ENCODE peak calls at places on chromosome 21, in five cellular contexts. One of them, this sample, is unnamed.

GRCh38 chr21:39788383-39788782 is 43.4 kb downstream of the IGSF5 start:
- DNase-seq in Daoy: peak; percentile 88
- DNase-seq in AG10803: peak; percentile 79
- DNase-seq in activated CD4-positive, alpha-beta T cell treated with anti-CD3 and anti-CD28 coated beads, Interleukin-2, amount 50 U/mL, for 4 hours: no peak
- DNase-seq in NCI-H1436: peak; percentile 41
- DNase-seq in this sample: no peak

GRCh38 chr21:45974073-45975016 is 7.2 kb upstream of the COL6A1 start:
- DNase-seq in NCI-H1436: no peak
- DNase-seq in Daoy: peak; percentile 86
- DNase-seq in AG10803: peak; percentile 67
- DNase-seq in activated CD4-positive, alpha-beta T cell treated with anti-CD3 and anti-CD28 coated beads, Interleukin-2, amount 50 U/mL, for 4 hours: no peak
- DNase-seq in this sample: no peak

GRCh38 chr21:41651830-41652229 is 115.0 kb downstream of the RIPK4 start:
- DNase-seq in AG10803: no peak
- DNase-seq in NCI-H1436: no peak
- DNase-seq in activated CD4-positive, alpha-beta T cell treated with anti-CD3 and anti-CD28 coated beads, Interleukin-2, amount 50 U/mL, for 4 hours: no peak
- DNase-seq in Daoy: no peak
- DNase-seq in this sample: no peak

GRCh38 chr21:28099296-28099695 is 893.4 kb downstream of the LTN1 start:
- DNase-seq in activated CD4-positive, alpha-beta T cell treated with anti-CD3 and anti-CD28 coated beads, Interleukin-2, amount 50 U/mL, for 4 hours: no peak
- DNase-seq in AG10803: peak; percentile 51
- DNase-seq in NCI-H1436: no peak
- DNase-seq in Daoy: no peak
- DNase-seq in this sample: no peak

GRCh38 chr21:18493420-18493819 is 89.8 kb upstream of the TMPRSS15 start:
- DNase-seq in NCI-H1436: no peak
- DNase-seq in AG10803: no peak
- DNase-seq in activated CD4-positive, alpha-beta T cell treated with anti-CD3 and anti-CD28 coated beads, Interleukin-2, amount 50 U/mL, for 4 hours: no peak
- DNase-seq in Daoy: peak; percentile 80
- DNase-seq in this sample: no peak

GRCh38 chr21:27425172-27425571 is 458.3 kb upstream of the ADAMTS5 start:
- DNase-seq in Daoy: peak; percentile 32
- DNase-seq in activated CD4-positive, alpha-beta T cell treated with anti-CD3 and anti-CD28 coated beads, Interleukin-2, amount 50 U/mL, for 4 hours: no peak
- DNase-seq in AG10803: no peak
- DNase-seq in NCI-H1436: no peak
- DNase-seq in this sample: no peak

GRCh38 chr21:45478816-45479669 is 63.2 kb downstream of the SLC19A1 start:
- DNase-seq in activated CD4-positive, alpha-beta T cell treated with anti-CD3 and anti-CD28 coated beads, Interleukin-2, amount 50 U/mL, for 4 hours: no peak
- DNase-seq in AG10803: no peak
- DNase-seq in Daoy: no peak
- DNase-seq in NCI-H1436: no peak
- DNase-seq in this sample: no peak

GRCh38 chr21:25995283-25995682 is 175.3 kb downstream of the APP start:
- DNase-seq in Daoy: no peak
- DNase-seq in AG10803: no peak
- DNase-seq in activated CD4-positive, alpha-beta T cell treated with anti-CD3 and anti-CD28 coated beads, Interleukin-2, amount 50 U/mL, for 4 hours: no peak
- DNase-seq in NCI-H1436: no peak
- DNase-seq in this sample: no peak

GRCh38 chr21:25563399-25564116 is 43.7 kb downstream of the MRPL39 start:
- DNase-seq in activated CD4-positive, alpha-beta T cell treated with anti-CD3 and anti-CD28 coated beads, Interleukin-2, amount 50 U/mL, for 4 hours: no peak
- DNase-seq in Daoy: peak; percentile 26
- DNase-seq in AG10803: peak; percentile 8
- DNase-seq in NCI-H1436: no peak
- DNase-seq in this sample: peak; percentile 11

GRCh38 chr21:41219498-41220207 is 51.7 kb downstream of the BACE2 start:
- DNase-seq in NCI-H1436: no peak
- DNase-seq in Daoy: no peak
- DNase-seq in AG10803: no peak
- DNase-seq in activated CD4-positive, alpha-beta T cell treated with anti-CD3 and anti-CD28 coated beads, Interleukin-2, amount 50 U/mL, for 4 hours: no peak
- DNase-seq in this sample: no peak

GRCh38 chr21:22201142-22201541 is 1202.9 kb downstream of the NCAM2 start:
- DNase-seq in AG10803: no peak
- DNase-seq in activated CD4-positive, alpha-beta T cell treated with anti-CD3 and anti-CD28 coated beads, Interleukin-2, amount 50 U/mL, for 4 hours: no peak
- DNase-seq in Daoy: no peak
- DNase-seq in NCI-H1436: no peak
- DNase-seq in this sample: no peak

GRCh38 chr21:36966846-36967657 is 583 bp upstream of the HLCS start:
- DNase-seq in AG10803: no peak
- DNase-seq in NCI-H1436: no peak
- DNase-seq in Daoy: no peak
- DNase-seq in activated CD4-positive, alpha-beta T cell treated with anti-CD3 and anti-CD28 coated beads, Interleukin-2, amount 50 U/mL, for 4 hours: no peak
- DNase-seq in this sample: no peak

GRCh38 chr21:44714905-44715304 is 3.5 kb upstream of the TSPEAR start:
- DNase-seq in Daoy: no peak
- DNase-seq in NCI-H1436: no peak
- DNase-seq in activated CD4-positive, alpha-beta T cell treated with anti-CD3 and anti-CD28 coated beads, Interleukin-2, amount 50 U/mL, for 4 hours: no peak
- DNase-seq in AG10803: no peak
- DNase-seq in this sample: no peak

GRCh38 chr21:23021481-23021880 is 2023.3 kb downstream of the NCAM2 start:
- DNase-seq in Daoy: no peak
- DNase-seq in activated CD4-positive, alpha-beta T cell treated with anti-CD3 and anti-CD28 coated beads, Interleukin-2, amount 50 U/mL, for 4 hours: no peak
- DNase-seq in NCI-H1436: no peak
- DNase-seq in AG10803: no peak
- DNase-seq in this sample: no peak

GRCh38 chr21:16644690-16645089 is 868.2 kb upstream of the CXADR start:
- DNase-seq in Daoy: no peak
- DNase-seq in activated CD4-positive, alpha-beta T cell treated with anti-CD3 and anti-CD28 coated beads, Interleukin-2, amount 50 U/mL, for 4 hours: no peak
- DNase-seq in AG10803: peak; percentile 50
- DNase-seq in NCI-H1436: no peak
- DNase-seq in this sample: no peak

GRCh38 chr21:46130721-46131720 is 24.4 kb downstream of the FTCD start:
- DNase-seq in Daoy: no peak
- DNase-seq in activated CD4-positive, alpha-beta T cell treated with anti-CD3 and anti-CD28 coated beads, Interleukin-2, amount 50 U/mL, for 4 hours: no peak
- DNase-seq in AG10803: peak; percentile 47
- DNase-seq in NCI-H1436: no peak
- DNase-seq in this sample: no peak

GRCh38 chr21:34734696-34735095 is 65.9 kb downstream of the CLIC6 start:
- DNase-seq in activated CD4-positive, alpha-beta T cell treated with anti-CD3 and anti-CD28 coated beads, Interleukin-2, amount 50 U/mL, for 4 hours: no peak
- DNase-seq in NCI-H1436: no peak
- DNase-seq in AG10803: no peak
- DNase-seq in Daoy: no peak
- DNase-seq in this sample: no peak

GRCh38 chr21:31502537-31503143 is 156.9 kb upstream of the SOD1 start:
- DNase-seq in AG10803: no peak
- DNase-seq in Daoy: no peak
- DNase-seq in activated CD4-positive, alpha-beta T cell treated with anti-CD3 and anti-CD28 coated beads, Interleukin-2, amount 50 U/mL, for 4 hours: no peak
- DNase-seq in NCI-H1436: no peak
- DNase-seq in this sample: no peak

GRCh38 chr21:38916214-38916964 is 110.7 kb downstream of the ETS2 start:
- DNase-seq in NCI-H1436: no peak
- DNase-seq in activated CD4-positive, alpha-beta T cell treated with anti-CD3 and anti-CD28 coated beads, Interleukin-2, amount 50 U/mL, for 4 hours: no peak
- DNase-seq in Daoy: no peak
- DNase-seq in AG10803: no peak
- DNase-seq in this sample: no peak

GRCh38 chr21:29318354-29318753 is 19.6 kb downstream of the BACH1 start:
- DNase-seq in Daoy: no peak
- DNase-seq in AG10803: peak; percentile 38
- DNase-seq in activated CD4-positive, alpha-beta T cell treated with anti-CD3 and anti-CD28 coated beads, Interleukin-2, amount 50 U/mL, for 4 hours: no peak
- DNase-seq in NCI-H1436: no peak
- DNase-seq in this sample: no peak

GRCh38 chr21:42847726-42848125 is 31.6 kb downstream of the WDR4 start:
- DNase-seq in AG10803: no peak
- DNase-seq in activated CD4-positive, alpha-beta T cell treated with anti-CD3 and anti-CD28 coated beads, Interleukin-2, amount 50 U/mL, for 4 hours: no peak
- DNase-seq in NCI-H1436: no peak
- DNase-seq in Daoy: no peak
- DNase-seq in this sample: no peak

GRCh38 chr21:34807881-34808568 is 139.2 kb downstream of the CLIC6 start:
- DNase-seq in Daoy: peak; percentile 97
- DNase-seq in activated CD4-positive, alpha-beta T cell treated with anti-CD3 and anti-CD28 coated beads, Interleukin-2, amount 50 U/mL, for 4 hours: peak; percentile 44
- DNase-seq in NCI-H1436: no peak
- DNase-seq in AG10803: peak; percentile 95
- DNase-seq in this sample: peak; percentile 48

GRCh38 chr21:37139902-37140301 is 66.8 kb downstream of the TTC3 start:
- DNase-seq in AG10803: peak; percentile 78
- DNase-seq in activated CD4-positive, alpha-beta T cell treated with anti-CD3 and anti-CD28 coated beads, Interleukin-2, amount 50 U/mL, for 4 hours: no peak
- DNase-seq in NCI-H1436: no peak
- DNase-seq in Daoy: no peak
- DNase-seq in this sample: no peak

GRCh38 chr21:29989634-29990234 is 49.9 kb upstream of the GRIK1 start:
- DNase-seq in NCI-H1436: no peak
- DNase-seq in Daoy: no peak
- DNase-seq in activated CD4-positive, alpha-beta T cell treated with anti-CD3 and anti-CD28 coated beads, Interleukin-2, amount 50 U/mL, for 4 hours: no peak
- DNase-seq in AG10803: no peak
- DNase-seq in this sample: no peak